ENCODE peak calls at places on chromosomes 11 and 22, in seven cellular contexts. V, F, D, W, T, G and C are unnamed samples.

GRCh38 chr22:48238966-48239365 is 1476.5 kb downstream of the TBC1D22A start:
- DNase-seq in G (no peak), D (no peak), F (no peak), V (no peak), W (no peak), T (no peak), C (no peak)

GRCh38 chr11:19816040-19816439 is 103.4 kb downstream of the NAV2 start:
- DNase-seq in V (no peak), W (no peak), T (no peak), D (no peak), F (no peak), G (no peak), C (no peak)

GRCh38 chr11:102730036-102730815 is 5.5 kb upstream of the MMP8 start:
- DNase-seq in T (no peak), W (no peak), G (no peak), V (no peak), D (no peak), F (no peak), C (no peak)

GRCh38 chr11:124278261-124278660 is 22.1 kb downstream of the OR8G5 start:
- DNase-seq in D (no peak), V (no peak), T (no peak), F (no peak), G (no peak), W (no peak), C (no peak)

GRCh38 chr11:3087821-3088800 is 30.9 kb upstream of the CARS1 start:
- DNase-seq in T (no peak), D (no peak), G (no peak), F (no peak), W (no peak), V (no peak), C (no peak)

GRCh38 chr22:48238018-48238915 is 1475.8 kb downstream of the TBC1D22A start:
- DNase-seq in F (no peak), W (no peak), V (no peak), D (no peak), T (no peak), G (no peak), C (no peak)

GRCh38 chr11:33195391-33196190 is 34.3 kb upstream of the CSTF3 start:
- DNase-seq in D (no peak), T (no peak), F (no peak), G (no peak), V (no peak), W (no peak), C (no peak)

GRCh38 chr11:12715941-12716340 is 41.7 kb downstream of the TEAD1 start:
- DNase-seq in T (no peak), W (no peak), D (no peak), V (no peak), F (peak), G (no peak), C (no peak)

GRCh38 chr22:39900306-39901227 is at the start of gene GRAP2:
- DNase-seq in W (no peak), F (no peak), V (no peak), G (peak), T (peak), D (peak), C (peak)